ENCODE peak calls at places on chromosomes 11 and 22, in ten cellular contexts. P, O, W, T, Y, E, U, L, D and X are unnamed samples.

GRCh38 chr11:75142714-75143419 is 8.0 kb upstream of the SLCO2B1 start:
- DNase-seq in P (peak), O (no peak), W (peak), T (peak), Y (peak), E (peak), U (peak), L (peak), D (peak), X (peak)

GRCh38 chr11:9219115-9219514 is 46.0 kb downstream of the DENND5A start:
- DNase-seq in P (no peak), O (no peak), W (no peak), T (no peak), Y (no peak), E (no peak), U (no peak), L (no peak), D (peak), X (peak)

GRCh38 chr11:76577199-76577920 is 93.2 kb downstream of the LRRC32 start:
- DNase-seq in P (no peak), O (no peak), W (peak), T (peak), Y (peak), E (no peak), U (no peak), L (no peak), D (peak), X (peak)

GRCh38 chr11:102615077-102615893 is 9.8 kb downstream of the MMP20 start:
- DNase-seq in P (no peak), O (peak), W (no peak), T (no peak), Y (no peak), E (no peak), U (no peak), L (no peak), D (no peak), X (no peak)

GRCh38 chr11:130369141-130369691 is 54.5 kb upstream of the ZBTB44 start:
- DNase-seq in P (peak), O (no peak), W (peak), T (no peak), Y (no peak), E (no peak), U (peak), L (no peak), D (no peak), X (no peak)

GRCh38 chr22:21837184-21837979 is 30.1 kb downstream of the MAPK1 start:
- DNase-seq in P (no peak), O (peak), W (peak), T (no peak), Y (peak), E (no peak), U (no peak), L (no peak), D (peak), X (peak)

GRCh38 chr22:43945632-43946390 is 9.4 kb upstream of the SAMM50 start:
- DNase-seq in P (peak), O (peak), W (peak), T (peak), Y (peak), E (peak), U (no peak), L (no peak), D (peak), X (peak)

GRCh38 chr11:70421123-70421522 is 22.8 kb downstream of the CTTN start:
- DNase-seq in P (no peak), O (no peak), W (no peak), T (no peak), Y (no peak), E (no peak), U (no peak), L (no peak), D (no peak), X (no peak)

GRCh38 chr11:63489879-63490278 is 1.1 kb downstream of the PLAAT5 start:
- DNase-seq in P (no peak), O (peak), W (no peak), T (no peak), Y (no peak), E (no peak), U (no peak), L (no peak), D (peak), X (peak)

GRCh38 chr11:70912226-70912840 is 340.0 kb downstream of the SHANK2 start:
- DNase-seq in P (no peak), O (no peak), W (no peak), T (peak), Y (peak), E (no peak), U (no peak), L (no peak), D (no peak), X (no peak)

DNA sequence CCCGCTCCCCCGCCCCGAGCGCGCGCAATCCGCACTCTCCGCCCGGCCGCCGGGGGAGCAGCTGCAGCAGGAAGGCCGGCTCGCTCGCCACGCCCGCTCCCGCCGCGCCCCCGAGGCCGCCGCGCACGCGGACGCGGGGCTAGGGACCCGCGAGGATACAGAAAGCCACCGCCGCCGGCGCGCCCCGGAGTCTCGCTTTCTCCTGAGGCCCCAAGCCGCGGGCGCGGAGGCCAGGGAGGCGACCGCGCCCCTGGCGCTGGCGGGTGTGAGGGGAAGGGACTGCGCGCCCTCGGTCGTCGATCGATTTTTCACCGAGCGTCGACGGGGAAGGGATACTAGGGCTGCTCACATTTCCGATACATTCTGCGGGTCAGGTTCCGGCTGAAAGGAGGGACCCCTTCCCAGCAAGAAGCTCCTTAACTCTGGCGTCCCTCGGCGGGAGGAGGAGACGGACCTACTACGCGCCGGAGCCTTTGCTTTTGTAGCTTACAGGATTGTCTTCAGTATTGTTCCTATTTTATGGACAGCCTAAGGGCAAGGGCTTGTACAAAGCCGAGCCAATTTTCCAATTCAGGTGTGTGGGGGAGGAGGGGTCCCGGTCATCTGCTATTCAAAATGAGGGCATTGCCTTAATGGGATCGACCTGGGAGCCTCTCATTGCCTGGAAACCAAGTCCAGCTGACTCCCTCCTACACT is 416 bp upstream of the GAB2 start:
- DNase-seq in P (peak), O (peak), W (peak), T (peak), Y (peak), E (peak), U (peak), L (peak), D (peak), X (peak)
- TF ChIP-seq CTCF in P (peak), O (peak), W (peak), T (peak), Y (no peak), E (peak), U (peak), L (no peak), D (peak), X (no peak)

DNA sequence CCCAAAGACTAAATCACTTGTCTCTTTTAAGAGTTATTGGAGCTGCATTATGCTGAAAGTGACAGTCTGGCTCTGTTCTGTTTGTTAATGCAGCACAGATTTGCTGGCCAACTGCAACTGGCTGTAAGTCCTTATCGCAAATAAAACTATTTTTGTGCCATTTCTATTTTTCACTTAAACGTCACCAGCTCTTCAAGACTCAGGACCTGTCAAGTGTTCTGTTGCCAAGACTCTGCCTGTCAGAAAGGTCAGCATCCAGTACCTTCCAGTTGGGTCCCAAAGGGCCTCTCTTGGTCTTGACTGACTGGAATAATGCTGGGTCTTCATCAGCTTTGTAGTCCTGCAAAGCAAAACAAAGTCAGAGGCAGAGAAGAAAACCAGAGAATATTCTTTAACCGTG is 45.6 kb downstream of the PITPNB start:
- DNase-seq in P (no peak), O (no peak), W (peak), T (no peak), Y (no peak), E (no peak), U (no peak), L (no peak), D (peak), X (no peak)
- H3K4me3 ChIP-seq in P (no peak), O (no peak), W (no peak), T (no peak), Y (no peak), E (no peak), U (no peak), L (no peak), D (no peak), X (no peak)

GRCh38 chr11:18270102-18270501 is 4.0 kb downstream of the SAA1 start:
- DNase-seq in P (no peak), O (peak), W (no peak), T (no peak), Y (no peak), E (no peak), U (no peak), L (no peak), D (no peak), X (no peak)
- TF ChIP-seq CTCF in P (no peak), O (peak), W (no peak), T (no peak), Y (no peak), E (no peak), U (no peak), L (no peak), D (no peak), X (no peak)

GRCh38 chr11:123560001-123560400 is 94.4 kb downstream of the SCN3B start:
- DNase-seq in P (peak), O (peak), W (peak), T (peak), Y (peak), E (no peak), U (no peak), L (no peak), D (peak), X (peak)
- H3K4me3 ChIP-seq in P (peak), O (peak), W (no peak), T (peak), Y (peak), E (peak), U (peak), L (peak), D (peak), X (peak)

DNA sequence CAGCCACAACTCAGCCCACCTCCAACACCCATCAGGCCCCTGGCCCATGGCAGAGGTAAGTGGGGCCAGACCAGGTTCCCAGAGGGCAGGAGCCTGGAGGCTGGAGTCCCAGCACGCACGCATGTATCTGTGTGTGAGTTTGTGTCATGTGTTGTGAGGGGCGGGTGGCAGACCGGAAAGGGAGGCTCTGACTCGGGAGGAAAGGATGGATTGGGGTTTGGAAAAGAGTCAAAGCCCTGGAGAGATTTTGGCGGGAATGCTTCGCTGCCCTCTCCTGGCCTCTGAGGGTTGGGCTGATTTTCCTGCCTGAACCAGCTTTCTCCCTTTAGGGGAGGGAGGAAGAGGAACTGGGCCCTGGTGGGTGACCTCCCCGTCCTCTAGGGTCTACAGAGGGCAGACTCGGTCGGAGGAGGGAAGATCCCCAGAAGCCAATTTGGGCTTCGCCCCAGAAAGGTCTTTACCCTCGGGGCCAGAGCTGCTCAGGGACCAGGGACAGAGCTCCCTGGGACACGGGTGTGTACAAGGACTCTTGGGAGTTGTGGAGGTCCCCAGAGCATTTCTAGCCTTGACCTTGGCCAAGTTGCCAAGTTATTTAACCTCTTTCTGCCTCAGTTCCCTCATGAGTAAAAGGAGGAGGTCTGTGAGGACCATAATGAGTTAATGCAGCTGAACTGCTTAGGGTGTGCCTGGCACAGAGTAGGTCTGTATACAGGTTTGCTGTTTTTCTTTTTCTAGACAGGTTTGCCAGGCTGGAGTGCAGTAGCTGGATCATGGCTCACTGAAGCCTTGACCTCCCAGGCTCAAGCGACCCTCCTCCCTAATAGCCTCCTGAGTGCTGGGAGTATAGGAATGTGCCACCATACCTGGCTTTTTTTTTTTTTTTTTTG is 6.9 kb downstream of the C11orf68 start:
- DNase-seq in P (peak), O (peak), W (peak), T (no peak), Y (peak), E (no peak), U (no peak), L (peak), D (peak), X (peak)
- TF ChIP-seq CTCF in P (peak), O (peak), W (no peak), T (peak), Y (peak), E (peak), U (no peak), L (no peak), D (peak), X (peak)

GRCh38 chr11:104151404-104152204 is 12.3 kb downstream of the PDGFD start:
- DNase-seq in P (no peak), O (no peak), W (no peak), T (no peak), Y (peak), E (no peak), U (no peak), L (no peak), D (peak), X (peak)
- H3K4me3 ChIP-seq in P (no peak), O (no peak), W (no peak), T (no peak), Y (no peak), E (no peak), U (no peak), L (no peak), D (no peak), X (no peak)

GRCh38 chr11:29527391-29527936 is 489.4 kb downstream of the KCNA4 start:
- DNase-seq in P (no peak), O (peak), W (no peak), T (no peak), Y (peak), E (no peak), U (no peak), L (no peak), D (peak), X (peak)
- TF ChIP-seq CTCF in P (no peak), O (peak), W (no peak), T (peak), Y (peak), E (peak), U (no peak), L (no peak), D (peak), X (peak)

DNA sequence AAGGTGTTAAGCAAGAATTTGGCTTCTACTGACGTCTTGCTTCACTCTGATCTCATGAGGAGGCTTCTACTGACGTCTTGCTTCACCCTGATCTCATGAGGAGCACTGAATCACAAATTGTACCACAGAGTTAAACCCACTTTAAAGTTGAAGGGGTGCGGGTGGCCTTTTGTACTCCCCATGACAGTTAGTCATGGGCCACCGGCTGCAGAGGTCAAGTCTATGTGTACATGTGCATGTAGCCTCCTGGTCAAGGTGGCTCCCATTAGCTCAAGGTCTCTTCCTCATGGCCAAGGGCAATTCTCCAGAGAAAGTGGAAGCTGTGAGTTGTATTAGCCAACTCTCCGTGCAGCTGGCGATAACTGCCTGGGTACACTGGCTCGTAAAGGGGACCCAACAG is 23.1 kb upstream of the FZD4 start:
- DNase-seq in P (peak), O (no peak), W (no peak), T (no peak), Y (no peak), E (no peak), U (peak), L (no peak), D (no peak), X (peak)
- H3K4me3 ChIP-seq in P (no peak), O (no peak), W (no peak), T (no peak), Y (no peak), E (no peak), U (no peak), L (no peak), D (no peak), X (no peak)

GRCh38 chr11:84249344-84250135 is 963.4 kb upstream of the CCDC90B start:
- DNase-seq in P (no peak), O (no peak), W (no peak), T (no peak), Y (peak), E (no peak), U (no peak), L (no peak), D (peak), X (no peak)
- TF ChIP-seq CTCF in P (no peak), O (no peak), W (no peak), T (no peak), Y (no peak), E (no peak), U (no peak), L (no peak), D (no peak), X (no peak)